ENCODE peak calls at places on chromosomes 11 and 22, in eight cellular contexts. One of them, this sample, is unnamed.

GRCh38 chr11:111736191-111736590 is 30.0 kb downstream of the PPP2R1B start:
- DNase-seq in progenitor cell of endocrine pancreas: no peak
- DNase-seq in choroid plexus epithelial cell: peak
- DNase-seq in body of pancreas: no peak
- DNase-seq in AG09309: peak
- DNase-seq in heart right ventricle: peak
- DNase-seq in astrocyte of the spinal cord: no peak
- DNase-seq in neural crest cell: no peak
- DNase-seq in this sample: no peak

GRCh38 chr11:69204246-69205124 is 48.8 kb downstream of the SMIM38 start:
- DNase-seq in body of pancreas: no peak
- DNase-seq in astrocyte of the spinal cord: no peak
- DNase-seq in AG09309: no peak
- DNase-seq in heart right ventricle: no peak
- DNase-seq in choroid plexus epithelial cell: no peak
- DNase-seq in progenitor cell of endocrine pancreas: no peak
- DNase-seq in neural crest cell: no peak
- DNase-seq in this sample: no peak

GRCh38 chr11:86761978-86762377 is 38.4 kb upstream of the PRSS23 start:
- DNase-seq in progenitor cell of endocrine pancreas: no peak
- DNase-seq in AG09309: no peak
- DNase-seq in choroid plexus epithelial cell: peak
- DNase-seq in neural crest cell: no peak
- DNase-seq in heart right ventricle: no peak
- DNase-seq in astrocyte of the spinal cord: peak
- DNase-seq in body of pancreas: no peak
- DNase-seq in this sample: no peak

GRCh38 chr22:25759825-25760231 is 17.8 kb downstream of the MYO18B start:
- DNase-seq in heart right ventricle: no peak
- DNase-seq in body of pancreas: peak
- DNase-seq in astrocyte of the spinal cord: peak
- DNase-seq in choroid plexus epithelial cell: peak
- DNase-seq in progenitor cell of endocrine pancreas: no peak
- DNase-seq in neural crest cell: no peak
- DNase-seq in AG09309: peak
- DNase-seq in this sample: no peak

GRCh38 chr22:22746963-22747933 is 102.8 kb downstream of the GGTLC2 start:
- DNase-seq in neural crest cell: no peak
- DNase-seq in heart right ventricle: no peak
- DNase-seq in AG09309: no peak
- DNase-seq in choroid plexus epithelial cell: no peak
- DNase-seq in astrocyte of the spinal cord: no peak
- DNase-seq in progenitor cell of endocrine pancreas: no peak
- DNase-seq in body of pancreas: no peak
- DNase-seq in this sample: no peak

GRCh38 chr11:57217053-57217452 is 20.0 kb downstream of the APLNR start:
- DNase-seq in body of pancreas: no peak
- DNase-seq in astrocyte of the spinal cord: no peak
- DNase-seq in progenitor cell of endocrine pancreas: no peak
- DNase-seq in heart right ventricle: peak
- DNase-seq in neural crest cell: no peak
- DNase-seq in AG09309: no peak
- DNase-seq in choroid plexus epithelial cell: no peak
- DNase-seq in this sample: no peak

GRCh38 chr11:27497284-27497866 is 9.2 kb downstream of the LIN7C start:
- DNase-seq in astrocyte of the spinal cord: peak
- DNase-seq in body of pancreas: no peak
- DNase-seq in choroid plexus epithelial cell: peak
- DNase-seq in progenitor cell of endocrine pancreas: no peak
- DNase-seq in neural crest cell: no peak
- DNase-seq in AG09309: no peak
- DNase-seq in heart right ventricle: no peak
- DNase-seq in this sample: no peak

GRCh38 chr11:42524534-42525227 is 787.1 kb upstream of the API5 start:
- DNase-seq in neural crest cell: peak
- DNase-seq in choroid plexus epithelial cell: peak
- DNase-seq in heart right ventricle: no peak
- DNase-seq in progenitor cell of endocrine pancreas: peak
- DNase-seq in body of pancreas: peak
- DNase-seq in AG09309: no peak
- DNase-seq in astrocyte of the spinal cord: peak
- DNase-seq in this sample: peak

GRCh38 chr22:24405631-24406321 is 21.6 kb upstream of the ADORA2A start:
- DNase-seq in body of pancreas: no peak
- DNase-seq in heart right ventricle: no peak
- DNase-seq in progenitor cell of endocrine pancreas: no peak
- DNase-seq in neural crest cell: no peak
- DNase-seq in astrocyte of the spinal cord: no peak
- DNase-seq in choroid plexus epithelial cell: no peak
- DNase-seq in AG09309: no peak
- DNase-seq in this sample: no peak

GRCh38 chr11:36306888-36307287 is 10.8 kb downstream of the PRR5L start:
- DNase-seq in astrocyte of the spinal cord: peak
- DNase-seq in body of pancreas: no peak
- DNase-seq in progenitor cell of endocrine pancreas: no peak
- DNase-seq in heart right ventricle: no peak
- DNase-seq in AG09309: no peak
- DNase-seq in neural crest cell: peak
- DNase-seq in choroid plexus epithelial cell: peak
- DNase-seq in this sample: no peak

GRCh38 chr22:22591348-22592299 is 32.6 kb upstream of the PRAME start:
- DNase-seq in AG09309: no peak
- DNase-seq in progenitor cell of endocrine pancreas: no peak
- DNase-seq in body of pancreas: no peak
- DNase-seq in astrocyte of the spinal cord: no peak
- DNase-seq in heart right ventricle: no peak
- DNase-seq in choroid plexus epithelial cell: peak
- DNase-seq in neural crest cell: no peak
- DNase-seq in this sample: no peak

GRCh38 chr11:66845143-66845875 is 2.1 kb downstream of the RCE1 start:
- DNase-seq in heart right ventricle: no peak
- DNase-seq in astrocyte of the spinal cord: no peak
- DNase-seq in neural crest cell: no peak
- DNase-seq in body of pancreas: no peak
- DNase-seq in AG09309: no peak
- DNase-seq in choroid plexus epithelial cell: peak
- DNase-seq in progenitor cell of endocrine pancreas: no peak
- DNase-seq in this sample: no peak

GRCh38 chr11:71420455-71421241 is 27.5 kb downstream of the DHCR7 start:
- DNase-seq in choroid plexus epithelial cell: peak
- DNase-seq in AG09309: no peak
- DNase-seq in astrocyte of the spinal cord: peak
- DNase-seq in heart right ventricle: no peak
- DNase-seq in body of pancreas: peak
- DNase-seq in neural crest cell: peak
- DNase-seq in progenitor cell of endocrine pancreas: peak
- DNase-seq in this sample: no peak

GRCh38 chr11:132058211-132058772 is 687.9 kb downstream of the NTM start:
- DNase-seq in AG09309: no peak
- DNase-seq in body of pancreas: no peak
- DNase-seq in heart right ventricle: no peak
- DNase-seq in choroid plexus epithelial cell: peak
- DNase-seq in astrocyte of the spinal cord: peak
- DNase-seq in progenitor cell of endocrine pancreas: no peak
- DNase-seq in neural crest cell: no peak
- DNase-seq in this sample: no peak

GRCh38 chr11:94550513-94550912 is 6.8 kb downstream of the FUT4 start:
- DNase-seq in heart right ventricle: no peak
- DNase-seq in astrocyte of the spinal cord: no peak
- DNase-seq in choroid plexus epithelial cell: no peak
- DNase-seq in body of pancreas: no peak
- DNase-seq in progenitor cell of endocrine pancreas: no peak
- DNase-seq in AG09309: no peak
- DNase-seq in neural crest cell: no peak
- DNase-seq in this sample: no peak

GRCh38 chr11:28792856-28793255 is 684.7 kb downstream of the METTL15 start:
- DNase-seq in progenitor cell of endocrine pancreas: no peak
- DNase-seq in neural crest cell: no peak
- DNase-seq in heart right ventricle: no peak
- DNase-seq in choroid plexus epithelial cell: no peak
- DNase-seq in AG09309: no peak
- DNase-seq in astrocyte of the spinal cord: no peak
- DNase-seq in body of pancreas: no peak
- DNase-seq in this sample: no peak

GRCh38 chr22:30326704-30327362 is at the start of gene TBC1D10A:
- DNase-seq in heart right ventricle: peak
- DNase-seq in body of pancreas: peak
- DNase-seq in choroid plexus epithelial cell: peak
- DNase-seq in progenitor cell of endocrine pancreas: peak
- DNase-seq in astrocyte of the spinal cord: peak
- DNase-seq in neural crest cell: peak
- DNase-seq in AG09309: no peak
- DNase-seq in this sample: no peak

GRCh38 chr11:34278175-34278574 is 79.6 kb downstream of the ABTB2 start:
- DNase-seq in choroid plexus epithelial cell: no peak
- DNase-seq in heart right ventricle: no peak
- DNase-seq in progenitor cell of endocrine pancreas: no peak
- DNase-seq in AG09309: no peak
- DNase-seq in body of pancreas: no peak
- DNase-seq in astrocyte of the spinal cord: no peak
- DNase-seq in neural crest cell: no peak
- DNase-seq in this sample: no peak

GRCh38 chr11:107592813-107593212 is 1.9 kb downstream of the ELMOD1 start:
- DNase-seq in choroid plexus epithelial cell: no peak
- DNase-seq in body of pancreas: no peak
- DNase-seq in neural crest cell: no peak
- DNase-seq in heart right ventricle: no peak
- DNase-seq in progenitor cell of endocrine pancreas: no peak
- DNase-seq in astrocyte of the spinal cord: peak
- DNase-seq in AG09309: no peak
- DNase-seq in this sample: no peak

GRCh38 chr11:94768602-94769511 is 701 bp downstream of the AMOTL1 start:
- DNase-seq in neural crest cell: peak
- DNase-seq in choroid plexus epithelial cell: peak
- DNase-seq in body of pancreas: peak
- DNase-seq in astrocyte of the spinal cord: peak
- DNase-seq in AG09309: no peak
- DNase-seq in progenitor cell of endocrine pancreas: peak
- DNase-seq in heart right ventricle: peak
- DNase-seq in this sample: no peak

GRCh38 chr11:61009392-61010275 is 38.2 kb downstream of the CD6 start:
- DNase-seq in choroid plexus epithelial cell: no peak
- DNase-seq in AG09309: no peak
- DNase-seq in neural crest cell: no peak
- DNase-seq in progenitor cell of endocrine pancreas: no peak
- DNase-seq in heart right ventricle: no peak
- DNase-seq in astrocyte of the spinal cord: no peak
- DNase-seq in body of pancreas: no peak
- DNase-seq in this sample: no peak
- TF ChIP-seq CTCF in choroid plexus epithelial cell: no peak
- TF ChIP-seq CTCF in AG09309: no peak
- TF ChIP-seq CTCF in neural crest cell: no peak
- TF ChIP-seq CTCF in progenitor cell of endocrine pancreas: no peak
- TF ChIP-seq CTCF in heart right ventricle: no peak
- TF ChIP-seq CTCF in astrocyte of the spinal cord: no peak
- TF ChIP-seq CTCF in body of pancreas: no peak
- TF ChIP-seq CTCF in this sample: no peak

DNA sequence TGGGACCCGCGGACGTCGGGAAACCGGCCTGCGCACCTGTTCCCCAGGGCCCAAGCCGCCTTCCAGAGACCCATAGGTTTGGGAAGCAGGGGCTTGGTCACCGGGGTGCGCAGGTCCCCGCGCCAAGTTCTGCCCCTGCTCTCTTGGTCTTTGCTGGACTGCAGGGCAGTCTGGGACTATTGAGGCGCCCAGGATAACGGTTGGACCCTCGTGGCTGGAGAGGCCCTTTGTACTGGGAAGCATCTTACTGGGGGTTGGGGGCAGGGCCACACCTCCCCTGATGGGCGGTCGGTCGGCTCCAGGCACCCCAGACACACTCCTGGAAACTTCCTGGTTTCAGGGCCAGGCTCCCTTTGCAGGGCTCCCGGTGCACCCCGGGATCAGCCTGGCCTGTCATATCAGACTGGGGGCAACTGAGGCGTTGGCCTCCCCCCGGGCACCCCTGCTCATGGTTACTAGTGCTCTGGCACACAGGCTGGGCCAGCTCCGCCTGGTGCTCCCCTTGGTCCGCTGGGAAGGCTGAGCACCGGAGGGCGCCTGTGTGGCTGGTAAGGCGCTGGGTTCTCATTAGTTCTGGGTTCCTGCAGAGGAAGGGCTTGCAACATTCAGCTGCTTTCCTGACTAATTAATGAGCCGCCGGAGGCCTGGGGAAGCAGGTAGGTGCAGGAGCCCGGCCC is 1250.5 kb downstream of the BRD1 start:
- DNase-seq in choroid plexus epithelial cell: no peak
- DNase-seq in AG09309: no peak
- DNase-seq in astrocyte of the spinal cord: no peak
- DNase-seq in neural crest cell: no peak
- DNase-seq in progenitor cell of endocrine pancreas: no peak
- DNase-seq in heart right ventricle: no peak
- DNase-seq in body of pancreas: no peak
- DNase-seq in this sample: no peak
- TF ChIP-seq CTCF in choroid plexus epithelial cell: no peak
- TF ChIP-seq CTCF in AG09309: no peak
- TF ChIP-seq CTCF in astrocyte of the spinal cord: no peak
- TF ChIP-seq CTCF in neural crest cell: no peak
- TF ChIP-seq CTCF in progenitor cell of endocrine pancreas: no peak
- TF ChIP-seq CTCF in heart right ventricle: no peak
- TF ChIP-seq CTCF in body of pancreas: no peak
- TF ChIP-seq CTCF in this sample: no peak

GRCh38 chr11:96543177-96543576 is 153.4 kb downstream of the JRKL start:
- DNase-seq in astrocyte of the spinal cord: no peak
- DNase-seq in heart right ventricle: no peak
- DNase-seq in body of pancreas: no peak
- DNase-seq in progenitor cell of endocrine pancreas: no peak
- DNase-seq in neural crest cell: no peak
- DNase-seq in choroid plexus epithelial cell: no peak
- DNase-seq in AG09309: no peak
- DNase-seq in this sample: no peak
- TF ChIP-seq CTCF in astrocyte of the spinal cord: no peak
- TF ChIP-seq CTCF in heart right ventricle: no peak
- TF ChIP-seq CTCF in body of pancreas: no peak
- TF ChIP-seq CTCF in progenitor cell of endocrine pancreas: no peak
- TF ChIP-seq CTCF in neural crest cell: no peak
- TF ChIP-seq CTCF in choroid plexus epithelial cell: no peak
- TF ChIP-seq CTCF in AG09309: no peak
- TF ChIP-seq CTCF in this sample: no peak

DNA sequence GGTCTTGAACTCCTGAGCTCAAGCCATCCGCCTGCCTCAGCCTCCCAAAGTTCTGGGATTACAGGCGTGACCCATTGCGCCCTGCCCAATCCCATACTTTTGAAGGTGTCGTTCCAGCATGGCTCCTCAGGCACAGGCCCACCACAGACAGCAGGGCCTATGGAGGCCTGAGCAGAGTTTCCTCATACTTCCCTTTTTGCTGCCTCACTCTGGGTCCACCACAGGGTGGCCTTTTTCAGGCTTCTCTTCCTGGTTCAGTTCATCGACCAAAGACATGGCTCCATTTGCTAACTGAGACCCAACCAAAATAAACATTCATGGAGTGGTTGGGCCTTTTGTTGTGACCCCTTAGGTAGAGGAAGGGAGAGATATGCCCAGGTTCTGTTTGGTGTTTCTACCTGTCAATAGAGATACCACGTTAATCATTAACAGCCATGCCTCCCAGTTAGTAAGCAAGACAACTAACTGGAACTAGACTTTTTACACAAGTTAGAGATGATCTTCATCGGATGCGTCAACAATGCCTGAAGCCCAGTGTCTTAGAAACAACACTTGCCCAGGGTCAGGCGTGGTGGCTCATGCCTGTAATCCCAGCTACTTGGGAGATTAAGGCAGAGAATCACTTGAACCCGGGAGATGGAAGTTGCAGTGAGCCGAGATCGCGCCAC is 35.1 kb downstream of the TRIOBP start:
- DNase-seq in body of pancreas: no peak
- DNase-seq in progenitor cell of endocrine pancreas: no peak
- DNase-seq in heart right ventricle: no peak
- DNase-seq in AG09309: no peak
- DNase-seq in choroid plexus epithelial cell: no peak
- DNase-seq in neural crest cell: no peak
- DNase-seq in astrocyte of the spinal cord: no peak
- DNase-seq in this sample: no peak
- TF ChIP-seq CTCF in body of pancreas: no peak
- TF ChIP-seq CTCF in progenitor cell of endocrine pancreas: peak
- TF ChIP-seq CTCF in heart right ventricle: no peak
- TF ChIP-seq CTCF in AG09309: no peak
- TF ChIP-seq CTCF in choroid plexus epithelial cell: peak
- TF ChIP-seq CTCF in neural crest cell: no peak
- TF ChIP-seq CTCF in astrocyte of the spinal cord: no peak
- TF ChIP-seq CTCF in this sample: no peak